ENCODE peak calls at places on chromosomes 11 and 22, in eight cellular contexts. H, N, P, A, X, Y, G and M are unnamed samples.

GRCh38 chr11:58919980-58920379 is 19.3 kb upstream of the GLYATL1 start:
- DNase-seq in X (no peak), H (no peak), Y (no peak), N (no peak), A (no peak), P (no peak), G (no peak), M (no peak)

GRCh38 chr22:24555496-24556253 is at the start of gene SNRPD3:
- DNase-seq in Y (peak), P (peak), G (peak), N (peak), X (peak), H (peak), A (peak), M (peak)

GRCh38 chr11:14544611-14545010 is 24.4 kb upstream of the PSMA1 start:
- DNase-seq in A (no peak), N (peak), H (no peak), X (no peak), Y (no peak), P (peak), G (no peak), M (no peak)

GRCh38 chr22:21754523-21755128 is 19.0 kb upstream of the YPEL1 start:
- DNase-seq in P (no peak), X (no peak), H (no peak), A (no peak), Y (no peak), G (no peak), N (peak), M (no peak)

GRCh38 chr11:107493117-107493516 is 35.5 kb upstream of the CWF19L2 start:
- DNase-seq in P (no peak), G (no peak), N (peak), H (no peak), Y (no peak), X (no peak), A (no peak), M (no peak)

GRCh38 chr22:31637375-31637937 is 24.6 kb downstream of the PISD start:
- DNase-seq in X (no peak), Y (no peak), N (no peak), G (peak), H (no peak), P (no peak), A (no peak), M (no peak)

GRCh38 chr11:59615132-59615636 is 390 bp downstream of the OSBP start:
- DNase-seq in N (no peak), A (peak), Y (peak), H (no peak), X (peak), P (no peak), G (peak), M (peak)

GRCh38 chr11:128506999-128507591 is 80.3 kb downstream of the ETS1 start:
- DNase-seq in X (peak), P (peak), N (peak), Y (peak), H (peak), A (peak), G (peak), M (peak)

GRCh38 chr22:46352691-46353386 is 17.3 kb downstream of the TRMU start:
- DNase-seq in H (no peak), Y (no peak), P (no peak), A (no peak), G (peak), X (peak), N (peak), M (peak)

GRCh38 chr11:17764446-17765218 is 30.1 kb downstream of the KCNC1 start:
- DNase-seq in N (no peak), X (peak), G (no peak), A (no peak), P (no peak), H (no peak), Y (no peak), M (peak)

DNA sequence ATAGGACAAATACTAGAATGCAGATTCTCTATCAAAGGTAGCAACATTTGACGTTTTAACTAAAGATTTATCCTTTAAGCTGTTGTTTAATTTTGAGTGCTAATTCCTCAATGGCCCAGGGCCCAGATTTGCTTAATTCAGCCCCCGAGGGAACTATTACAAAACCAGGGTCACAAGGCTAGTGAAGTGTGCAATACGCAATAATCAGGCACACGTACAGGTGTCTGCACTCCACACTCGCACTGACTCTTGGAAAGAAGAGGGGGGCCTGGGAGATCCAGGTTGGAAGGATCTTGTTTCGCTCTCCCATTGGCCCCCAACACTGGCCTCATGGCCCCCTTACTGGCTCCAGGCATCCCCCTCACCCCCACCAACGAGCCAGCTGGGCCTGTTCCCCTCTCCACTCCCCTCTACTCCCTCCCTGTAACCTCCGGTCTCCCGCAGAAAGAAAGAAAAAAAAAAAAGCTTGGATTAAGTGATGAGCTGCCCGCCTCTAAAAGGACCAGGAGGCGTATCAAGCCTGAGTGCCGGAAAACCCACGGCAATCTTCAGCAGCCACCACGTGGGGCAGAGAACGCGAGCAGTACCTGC is 2.2 kb upstream of the KIRREL3 start:
- DNase-seq in A (no peak), G (no peak), X (no peak), H (no peak), P (no peak), Y (no peak), N (no peak), M (no peak)
- H3K4me3 ChIP-seq in A (peak), G (no peak), X (no peak), H (peak), P (peak), Y (no peak), N (peak), M (no peak)

GRCh38 chr11:42528471-42528870 is 783.3 kb upstream of the API5 start:
- DNase-seq in A (no peak), X (no peak), N (no peak), G (no peak), H (no peak), Y (no peak), P (no peak), M (no peak)

GRCh38 chr11:42526366-42526765 is 785.4 kb upstream of the API5 start:
- DNase-seq in H (no peak), Y (no peak), G (no peak), X (no peak), P (no peak), N (no peak), A (no peak), M (no peak)

GRCh38 chr11:42521994-42522393 is 789.8 kb upstream of the API5 start:
- DNase-seq in H (no peak), N (no peak), Y (no peak), G (no peak), A (no peak), P (no peak), X (no peak), M (no peak)

GRCh38 chr11:42524534-42525227 is 787.1 kb upstream of the API5 start:
- DNase-seq in N (no peak), A (peak), Y (no peak), P (peak), G (no peak), H (peak), X (no peak), M (no peak)
- TF ChIP-seq CTCF in N (peak), A (peak), Y (peak), P (peak), G (peak), H (peak), X (peak), M (peak)

DNA sequence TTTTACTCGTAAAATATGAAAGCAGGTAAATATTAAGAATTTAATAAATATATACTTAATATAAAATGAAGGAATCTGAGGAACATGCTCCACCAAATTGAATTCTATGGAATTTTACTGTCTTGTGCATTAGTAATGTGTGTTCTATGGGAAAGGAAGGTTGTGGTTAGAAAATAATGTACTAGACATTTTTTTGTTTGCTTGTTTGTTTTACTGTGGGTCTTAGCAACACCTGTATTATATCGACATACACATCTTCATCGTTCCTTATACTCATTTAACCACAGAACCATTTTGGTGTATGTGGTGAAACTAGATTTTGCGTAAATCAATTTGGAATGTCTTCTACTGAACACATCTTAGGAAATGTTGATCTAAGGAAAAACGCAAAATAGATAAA is 114.1 kb upstream of the MTMR2 start:
- DNase-seq in N (no peak), Y (no peak), X (no peak), P (no peak), G (no peak), A (no peak), H (no peak), M (no peak)
- H3K4me3 ChIP-seq in N (no peak), Y (no peak), X (no peak), P (no peak), G (no peak), A (no peak), H (no peak), M (no peak)

DNA sequence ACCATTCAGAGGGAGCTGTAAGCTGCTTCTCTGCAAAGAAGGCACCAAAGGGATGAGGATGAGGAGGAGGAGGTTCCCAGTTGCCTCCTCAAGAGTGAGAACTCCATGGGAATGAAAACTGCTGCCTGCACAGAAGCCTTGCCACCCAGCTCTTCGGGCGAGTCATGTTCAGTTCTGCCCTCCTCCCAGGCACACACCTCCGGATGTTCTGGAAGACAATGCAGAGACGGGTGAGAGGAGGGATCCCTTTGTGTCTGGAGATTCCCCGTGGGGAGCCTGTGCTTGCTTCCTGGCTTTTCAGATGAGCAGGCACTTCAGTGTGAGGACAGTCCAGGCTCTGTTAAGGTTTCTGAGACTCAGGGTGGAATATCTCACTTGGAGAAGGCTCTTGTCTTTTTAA is 295.6 kb downstream of the DDX10 start:
- DNase-seq in N (no peak), Y (no peak), H (no peak), X (no peak), A (no peak), P (no peak), G (no peak), M (no peak)
- TF ChIP-seq CTCF in N (no peak), Y (no peak), H (no peak), X (no peak), A (no peak), P (no peak), G (no peak), M (no peak)

GRCh38 chr22:43262990-43263644 is 76.2 kb upstream of the TTLL12 start:
- DNase-seq in H (no peak), Y (no peak), N (no peak), P (no peak), X (no peak), A (peak), G (no peak), M (peak)

GRCh38 chr22:43260818-43261217 is 73.9 kb upstream of the TTLL12 start:
- DNase-seq in G (no peak), X (no peak), A (peak), H (no peak), P (no peak), N (peak), Y (no peak), M (no peak)

GRCh38 chr22:43266117-43266516 is 77.1 kb downstream of the SCUBE1 start:
- DNase-seq in Y (no peak), X (no peak), N (no peak), H (no peak), A (no peak), G (no peak), P (no peak), M (no peak)

GRCh38 chr22:43267332-43267731 is 75.8 kb downstream of the SCUBE1 start:
- DNase-seq in Y (no peak), P (no peak), X (no peak), N (no peak), A (no peak), H (no peak), G (no peak), M (no peak)

DNA sequence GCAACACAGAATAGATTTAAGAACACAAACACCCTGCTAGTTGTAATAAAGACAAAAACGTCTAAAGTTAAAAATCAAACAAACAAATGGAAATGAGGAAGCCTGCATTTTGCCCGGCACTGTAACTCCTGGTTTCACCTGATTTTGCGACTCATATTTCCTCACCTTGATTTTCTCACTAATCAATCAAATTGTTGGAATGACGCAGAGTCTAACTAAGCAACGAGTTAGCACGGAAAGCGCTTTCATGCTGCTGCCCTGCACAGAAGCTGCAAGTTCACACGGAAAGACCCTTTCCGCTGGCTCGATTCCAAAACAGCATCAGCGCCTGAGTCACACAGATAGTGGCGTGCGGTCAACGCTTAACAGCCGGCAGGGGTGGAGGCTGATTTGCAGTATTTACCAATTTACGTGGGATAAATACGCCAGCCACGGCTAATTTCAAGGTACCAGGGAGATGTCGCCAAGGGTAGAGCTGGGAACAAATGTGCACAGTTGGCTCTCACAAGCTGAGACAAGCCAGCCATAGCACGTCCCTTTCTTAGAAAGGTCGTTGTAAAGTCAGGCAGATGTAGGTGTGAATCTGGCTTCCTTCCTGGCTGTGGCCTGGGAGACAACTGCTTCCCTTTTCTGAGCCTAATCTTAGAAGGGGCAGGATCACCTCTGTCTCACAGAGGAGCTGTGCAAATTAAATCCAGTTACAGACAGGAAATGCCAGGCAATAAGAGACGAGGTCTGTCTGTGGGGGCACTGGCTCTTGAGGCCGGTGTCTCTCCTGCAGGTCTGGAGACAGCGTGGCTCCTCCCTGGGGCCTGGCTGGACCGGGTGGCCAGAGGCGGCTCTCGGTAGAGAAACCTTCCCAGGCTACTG is 76.9 kb upstream of the TTLL12 start:
- DNase-seq in N (peak), A (peak), G (peak), P (no peak), H (peak), Y (no peak), X (no peak), M (peak)
- H3K4me3 ChIP-seq in N (no peak), A (peak), G (no peak), P (no peak), H (no peak), Y (no peak), X (peak), M (peak)